ENCODE peak calls at places on chromosomes 6 and 20, in four cellular contexts. K is psoas muscle, G is MG63, V is tibial nerve. O is an unnamed sample.

GRCh38 chr6:16760536-16761468 is at the start of gene ATXN1:
- DNase-seq in K (peak; percentile 78), G (peak; percentile 40), V (peak; percentile 39), O (no peak)

GRCh38 chr6:165668951-165669350 is 5.9 kb upstream of the PDE10A start:
- DNase-seq in K (no peak), G (no peak), V (no peak), O (no peak)

GRCh38 chr6:37212268-37212667 is 42.3 kb downstream of the PIM1 start:
- DNase-seq in K (no peak), G (no peak), V (no peak), O (no peak)

GRCh38 chr20:46823271-46823747 is 71.3 kb upstream of the EYA2 start:
- DNase-seq in K (no peak), G (no peak), V (no peak), O (no peak)

GRCh38 chr6:89116702-89117101 is 1.2 kb downstream of the SRSF12 start:
- DNase-seq in K (no peak), G (no peak), V (no peak), O (no peak)

GRCh38 chr6:4581468-4582420 is 194.5 kb upstream of the CDYL start:
- DNase-seq in K (no peak), G (peak; percentile 69), V (no peak), O (peak; percentile 67)

GRCh38 chr6:137401058-137401457 is 93.1 kb downstream of the OLIG3 start:
- DNase-seq in K (no peak), G (no peak), V (no peak), O (no peak)

GRCh38 chr20:57620274-57620990 is at the start of gene ZBP1:
- DNase-seq in K (no peak), G (no peak), V (no peak), O (no peak)

GRCh38 chr6:116323863-116324262 is 44.1 kb upstream of the TSPYL1 start:
- DNase-seq in K (no peak), G (no peak), V (no peak), O (no peak)

GRCh38 chr6:93746892-93747291 is 327.5 kb upstream of the EPHA7 start:
- DNase-seq in K (no peak), G (peak; percentile 9), V (no peak), O (no peak)

GRCh38 chr6:37860226-37860839 is 40.8 kb downstream of the ZFAND3 start:
- DNase-seq in K (no peak), G (no peak), V (no peak), O (no peak)

GRCh38 chr6:143949535-143949934 is 58.5 kb downstream of the PLAGL1 start:
- DNase-seq in K (no peak), G (no peak), V (no peak), O (no peak)

GRCh38 chr6:140980265-140980887 is 1152.3 kb upstream of the GJE1 start:
- DNase-seq in K (no peak), G (no peak), V (no peak), O (no peak)

GRCh38 chr6:41650120-41650519 is 11.9 kb downstream of the MDFI start:
- DNase-seq in K (no peak), G (no peak), V (no peak), O (no peak)
- H3K36me3 ChIP-seq in K (no peaks in the 10 kb centered on the region), G (no peaks in the 10 kb centered on the region), V (no peaks in the 10 kb centered on the region), O (no peaks in the 10 kb centered on the region)

DNA sequence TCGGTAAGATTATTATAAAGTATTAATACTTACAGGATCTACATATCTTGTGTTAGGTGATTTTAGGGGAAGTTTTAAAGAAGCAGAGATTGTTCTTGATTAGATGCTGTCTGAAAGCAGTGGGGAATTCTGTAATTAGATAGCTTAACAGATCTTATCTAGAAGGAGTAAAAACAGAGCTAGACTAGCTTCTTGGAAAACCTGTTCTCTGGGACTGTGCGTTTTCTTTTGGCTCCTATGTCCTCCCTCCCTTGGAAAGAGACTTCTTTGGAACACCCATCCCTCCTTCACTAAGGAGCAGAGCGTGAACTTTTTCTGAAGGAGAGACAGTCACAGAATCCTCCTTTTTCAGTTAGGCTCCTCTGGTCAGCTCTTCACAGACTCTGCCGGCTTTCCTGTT is 83.5 kb upstream of the ZNF184 start:
- DNase-seq in K (no peak), G (no peak), V (no peak), O (no peak)
- H3K36me3 ChIP-seq in K (no peaks in the 10 kb centered on the region), G (no peaks in the 10 kb centered on the region), V (no peaks in the 10 kb centered on the region), O (no peaks in the 10 kb centered on the region)

GRCh38 chr20:35007891-35008290 is 52.2 kb downstream of the MYH7B start:
- DNase-seq in K (peak; percentile 44), G (no peak), V (no peak), O (no peak)
- H3K36me3 ChIP-seq in K (peaks cover 98% of the 10 kb centered on the region), G (peaks cover 94% of the 10 kb centered on the region), V (peaks cover 100% of the 10 kb centered on the region), O (peaks cover 67% of the 10 kb centered on the region)

DNA sequence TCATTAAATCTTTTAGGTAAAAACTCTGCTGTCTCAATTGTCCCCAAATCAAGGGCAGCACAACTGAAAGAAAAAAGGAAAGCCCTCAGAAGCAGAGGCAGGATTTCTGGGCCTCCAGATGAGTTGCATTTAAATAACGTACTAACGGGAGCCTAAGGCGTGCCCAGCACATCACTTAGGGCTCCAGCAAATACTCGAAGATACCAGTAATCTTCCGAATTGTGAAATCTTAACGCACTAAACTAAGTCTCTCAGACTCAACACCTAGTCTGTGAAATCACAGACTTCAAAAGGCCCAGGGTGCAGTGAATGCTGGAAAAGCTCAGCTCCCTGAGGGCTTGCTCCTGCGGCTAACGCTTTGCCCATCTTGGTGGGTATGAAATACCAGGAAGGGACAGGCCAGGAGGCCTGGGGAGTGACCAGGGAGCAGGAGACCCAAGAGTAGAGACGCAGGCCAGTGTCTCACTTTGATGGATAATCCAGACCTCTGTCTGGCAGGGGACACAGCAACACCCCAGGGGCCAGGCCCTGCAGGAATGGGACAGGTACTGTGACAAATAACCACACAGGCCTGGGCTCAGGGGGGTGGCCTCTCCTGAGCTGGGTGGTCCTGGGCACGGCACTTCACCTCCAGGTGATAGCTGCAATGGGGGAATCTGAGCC is 36.4 kb downstream of the RRBP1 start:
- DNase-seq in K (peak; percentile 42), G (no peak), V (no peak), O (no peak)
- H3K36me3 ChIP-seq in K (peaks cover 12% of the 10 kb centered on the region), G (peaks cover 9% of the 10 kb centered on the region), V (peaks cover 26% of the 10 kb centered on the region), O (peaks cover 31% of the 10 kb centered on the region)